ENCODE peak calls at places on chromosomes 13 and 19, in eight cellular contexts. C is GM23248; S is T-helper 17 cell; P is heart right ventricle; F is activated T-helper 9 cell treated with anti-CD3 and anti-CD28 coated beads, Interleukin-2, amount 50 U/mL, for 16 hours; Q is brain microvascular endothelial cell; O is uterus; M is activated T-cell treated with anti-CD3 and anti-CD28 coated beads for 1 hour. E is an unnamed sample.

GRCh38 chr13:104678161-104678560 is 1611.9 kb upstream of the SLC10A2 start:
- DNase-seq in M (no peak), Q (no peak), P (no peak), C (no peak), F (no peak), S (no peak), O (no peak), E (no peak)

GRCh38 chr19:52066258-52066866 is 17.7 kb upstream of the ZNF432 start:
- DNase-seq in P (no peak), M (no peak), S (no peak), Q (no peak), O (no peak), C (no peak), F (no peak), E (no peak)

GRCh38 chr13:41722684-41723083 is 238.2 kb downstream of the VWA8 start:
- DNase-seq in P (no peak), Q (no peak), S (no peak), F (no peak), C (no peak), O (no peak), M (no peak), E (no peak)

GRCh38 chr13:28392428-28392827 is 102.5 kb downstream of the FLT1 start:
- DNase-seq in F (no peak), Q (no peak), S (no peak), P (peak), C (peak), M (no peak), O (no peak), E (no peak)

GRCh38 chr19:42985588-42985987 is 40.7 kb downstream of the PSG11 start:
- DNase-seq in M (no peak), O (no peak), Q (no peak), F (no peak), S (no peak), P (no peak), C (no peak), E (no peak)

GRCh38 chr13:32390048-32390447 is 37.9 kb downstream of the N4BP2L1 start:
- DNase-seq in F (no peak), M (no peak), Q (no peak), O (no peak), S (no peak), C (no peak), P (no peak), E (no peak)

GRCh38 chr13:75643693-75644092 is 7.6 kb downstream of the LMO7 start:
- DNase-seq in O (no peak), F (no peak), S (no peak), Q (no peak), P (no peak), C (no peak), M (no peak), E (no peak)

GRCh38 chr19:14371321-14371821 is 9.9 kb upstream of the ADGRE5 start:
- DNase-seq in F (no peak), P (no peak), Q (no peak), O (peak), C (no peak), S (no peak), M (no peak), E (no peak)

GRCh38 chr13:79541426-79542049 is 60.6 kb downstream of the NDFIP2 start:
- DNase-seq in Q (peak), C (peak), S (no peak), O (no peak), F (no peak), P (no peak), M (no peak), E (no peak)

GRCh38 chr19:42529248-42529764 is 1.0 kb upstream of the CEACAM1 start:
- DNase-seq in C (peak), M (peak), O (peak), Q (peak), S (peak), F (peak), P (peak), E (peak)

GRCh38 chr19:55212447-55212846 is 3.1 kb upstream of the PTPRH start:
- DNase-seq in Q (no peak), S (no peak), P (no peak), C (no peak), O (no peak), F (no peak), M (peak), E (no peak)

GRCh38 chr19:46863818-46864629 is 3.2 kb downstream of the ARHGAP35 start:
- DNase-seq in P (no peak), C (peak), F (no peak), S (no peak), O (no peak), M (no peak), Q (peak), E (no peak)

GRCh38 chr13:24614306-24615080 is 65.7 kb upstream of the ATP12A start:
- DNase-seq in Q (no peak), P (no peak), S (no peak), O (no peak), M (no peak), C (no peak), F (no peak), E (no peak)

GRCh38 chr19:16542894-16543498 is 759 bp upstream of the CHERP start:
- DNase-seq in F (no peak), Q (peak), S (no peak), P (no peak), O (no peak), M (no peak), C (peak), E (no peak)

GRCh38 chr13:54934121-54934520 is 1905.5 kb downstream of the OLFM4 start:
- DNase-seq in S (no peak), C (no peak), Q (no peak), O (no peak), P (no peak), F (no peak), M (no peak), E (no peak)

GRCh38 chr19:23526302-23526701 is 131.0 kb upstream of the ZNF91 start:
- DNase-seq in Q (no peak), S (no peak), M (no peak), F (no peak), C (no peak), O (no peak), P (no peak), E (no peak)

E was measured in stimulated activated CD4-positive, alpha-beta T cell treated with anti-CD3 and anti-CD28 coated beads, TNF-alpha, amount 100 ng/mL, for 4 hours.